ENCODE peak calls at places on chromosomes 1 and 21, in four cellular contexts. T, L, N and X are unnamed samples.

GRCh38 chr1:7401814-7402547 is 369.1 kb upstream of the VAMP3 start:
- DNase-seq in T (peak; percentile 34), L (no peak), N (peak; percentile 41), X (peak; percentile 63)

GRCh38 chr21:32457360-32457840 is 44.9 kb downstream of the EVA1C start:
- DNase-seq in N (peak; percentile 41), T (no peak), L (no peak), X (no peak)

GRCh38 chr1:3992103-3992556 is 92.1 kb upstream of the C1orf174 start:
- DNase-seq in N (no peak), T (no peak), L (peak; percentile 5), X (no peak)

GRCh38 chr1:59434336-59434735 is 137.4 kb downstream of the FGGY start:
- DNase-seq in L (no peak), N (no peak), T (no peak), X (no peak)

GRCh38 chr1:61104213-61104612 is 21.9 kb downstream of the NFIA start:
- DNase-seq in N (no peak), T (no peak), L (no peak), X (no peak)

GRCh38 chr1:206905295-206906164 is 8.3 kb downstream of the IL24 start:
- DNase-seq in N (no peak), T (no peak), L (no peak), X (no peak)

GRCh38 chr1:116558140-116558549 is 12.7 kb downstream of the CD58 start:
- DNase-seq in L (no peak), T (no peak), N (no peak), X (no peak)

GRCh38 chr1:4600615-4601460 is 53.6 kb upstream of the AJAP1 start:
- DNase-seq in T (no peak), L (no peak), N (no peak), X (no peak)

GRCh38 chr1:71031426-71031825 is 16.2 kb downstream of the PTGER3 start:
- DNase-seq in N (no peak), T (no peak), L (no peak), X (no peak)

GRCh38 chr1:15260418-15261154 is 13.6 kb downstream of the FHAD1 start:
- DNase-seq in L (no peak), N (peak; percentile 89), T (peak; percentile 24), X (peak; percentile 28)

GRCh38 chr1:102191723-102192122 is 195.0 kb upstream of the OLFM3 start:
- DNase-seq in L (peak; percentile 7), T (no peak), N (peak; percentile 45), X (peak; percentile 64)

GRCh38 chr1:102941364-102941947 is 166.9 kb downstream of the COL11A1 start:
- DNase-seq in L (no peak), T (no peak), N (no peak), X (no peak)

GRCh38 chr1:12383001-12383400 is 153.2 kb downstream of the VPS13D start:
- DNase-seq in L (no peak), T (no peak), N (no peak), X (no peak)

GRCh38 chr1:8825985-8826481 is 8.6 kb upstream of the RERE start:
- DNase-seq in L (no peak), T (no peak), N (no peak), X (no peak)

GRCh38 chr1:215600258-215600792 is 33.2 kb downstream of the KCTD3 start:
- DNase-seq in T (no peak), L (no peak), N (no peak), X (no peak)

GRCh38 chr1:165686971-165687433 is 11.4 kb downstream of the ALDH9A1 start:
- DNase-seq in L (no peak), T (no peak), N (no peak), X (no peak)

GRCh38 chr1:159925713-159926066 is 383 bp upstream of the TAGLN2 start:
- DNase-seq in T (peak; percentile 56), N (no peak), L (no peak), X (no peak)

GRCh38 chr1:226444901-226445300 is 37.0 kb upstream of the PARP1 start:
- DNase-seq in L (peak; percentile 83), N (no peak), T (no peak), X (no peak)

GRCh38 chr1:44636711-44637589 is 37.3 kb downstream of the TMEM53 start:
- DNase-seq in T (no peak), N (no peak), L (no peak), X (no peak)

GRCh38 chr1:11929849-11930248 is 3.6 kb upstream of the KIAA2013 start:
- DNase-seq in L (no peak), T (no peak), N (peak; percentile 62), X (no peak)

GRCh38 chr1:212228591-212229119 is 56.6 kb upstream of the PPP2R5A start:
- DNase-seq in N (peak; percentile 80), L (no peak), T (no peak), X (no peak)

GRCh38 chr1:16921391-16922185 is at the start of gene CROCC:
- DNase-seq in N (no peak), L (no peak), T (peak; percentile 88), X (peak; percentile 95)

GRCh38 chr1:49995734-49996133 is 28.0 kb downstream of the AGBL4 start:
- DNase-seq in L (no peak), T (no peak), N (peak; percentile 1), X (peak; percentile 8)

GRCh38 chr1:52055066-52055853 is at the start of gene TXNDC12:
- DNase-seq in L (peak; percentile 69), N (peak; percentile 95), T (peak; percentile 83), X (peak; percentile 95)

GRCh38 chr1:24049709-24050108 is 62.2 kb downstream of the MYOM3 start:
- DNase-seq in T (no peak), N (no peak), L (no peak), X (no peak)

GRCh38 chr1:207040181-207040533 is 7.6 kb upstream of the C1orf116 start:
- DNase-seq in L (no peak), T (no peak), N (no peak), X (no peak)

GRCh38 chr1:160058087-160058486 is 11.9 kb downstream of the KCNJ10 start:
- DNase-seq in T (no peak), L (no peak), N (no peak), X (no peak)

GRCh38 chr1:23701996-23702395 is 10.4 kb downstream of the RPL11 start:
- DNase-seq in N (no peak), T (no peak), L (no peak), X (no peak)

GRCh38 chr1:108573183-108573582 is 13.3 kb downstream of the EEIG2 start:
- DNase-seq in L (no peak), T (no peak), N (no peak), X (no peak)

GRCh38 chr1:184972281-184973055 is 1.8 kb downstream of the NIBAN1 start:
- DNase-seq in L (no peak), N (no peak), T (no peak), X (no peak)

GRCh38 chr1:35640380-35641232 is 720 bp downstream of the PSMB2 start:
- DNase-seq in T (no peak), N (no peak), L (no peak), X (no peak)

GRCh38 chr1:221166559-221167318 is 287.5 kb downstream of the HLX start:
- DNase-seq in L (peak; percentile 53), T (no peak), N (no peak), X (no peak)

GRCh38 chr1:51729824-51730284 is 113.0 kb downstream of the OSBPL9 start:
- DNase-seq in N (no peak), L (no peak), T (no peak), X (peak; percentile 38)

GRCh38 chr1:92040971-92041370 is 11.2 kb downstream of the EPHX4 start:
- DNase-seq in N (no peak), T (no peak), L (no peak), X (no peak)

GRCh38 chr21:32207096-32207716 is 71.6 kb downstream of the MIS18A start:
- DNase-seq in T (no peak), N (no peak), L (no peak), X (no peak)

GRCh38 chr1:58561635-58562034 is 15.1 kb upstream of the OMA1 start:
- DNase-seq in L (no peak), N (no peak), T (no peak), X (no peak)

GRCh38 chr1:59704721-59705120 is 110.0 kb upstream of the HOOK1 start:
- DNase-seq in L (no peak), N (no peak), T (no peak), X (no peak)

GRCh38 chr1:164155337-164155850 is 403.6 kb upstream of the PBX1 start:
- DNase-seq in N (no peak), T (no peak), L (no peak), X (no peak)
- TF ChIP-seq SUZ12 in N (no peak), T (no peak), L (no peak), X (no peak)

GRCh38 chr1:39902121-39902807 is 547 bp upstream of the MYCL start:
- DNase-seq in T (peak; percentile 93), N (peak; percentile 24), L (no peak), X (no peak)

GRCh38 chr1:39899611-39900538 is 1.8 kb downstream of the MYCL start:
- DNase-seq in N (no peak), T (no peak), L (no peak), X (no peak)

GRCh38 chr1:39900662-39901485 is 843 bp downstream of the MYCL start:
- DNase-seq in L (no peak), T (peak; percentile 67), N (no peak), X (no peak)

GRCh38 chr1:39898648-39899603 is 2.8 kb downstream of the MYCL start:
- DNase-seq in T (peak; percentile 83), L (no peak), N (peak; percentile 82), X (peak; percentile 94)

DNA sequence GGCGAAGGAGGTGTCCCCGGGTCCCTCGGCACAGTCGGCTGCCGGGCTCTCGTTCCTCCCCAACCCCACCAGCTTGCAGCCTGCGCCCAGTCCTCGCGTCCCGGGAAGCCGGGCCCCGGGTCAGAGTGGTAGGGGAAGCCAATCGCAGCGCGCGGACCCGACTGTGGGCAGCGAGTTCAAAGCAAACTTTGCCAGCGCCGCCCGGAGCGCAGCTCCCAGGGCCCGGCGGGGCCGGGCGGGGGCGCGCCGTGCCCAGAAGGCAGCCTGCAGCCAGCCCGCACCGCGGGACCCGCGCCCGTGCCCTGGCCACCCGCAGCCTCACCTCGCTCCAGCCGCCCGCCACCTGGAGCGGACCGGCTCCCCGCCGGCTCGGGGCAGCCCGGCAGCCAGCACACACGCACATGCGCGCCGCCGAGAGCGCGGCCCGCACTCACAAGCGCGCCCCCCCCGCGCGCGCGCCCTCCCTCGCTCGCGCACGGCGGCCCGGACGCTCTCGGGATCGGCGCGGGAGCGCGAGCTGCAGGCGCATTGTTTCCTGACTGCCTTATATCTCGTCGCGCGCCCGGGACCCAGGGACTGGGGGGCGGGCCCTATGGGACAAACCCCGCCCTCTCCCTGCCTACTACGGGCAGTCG is at the start of gene MYCL:
- DNase-seq in L (no peak), N (peak; percentile 64), T (peak; percentile 94), X (peak; percentile 82)
- TF ChIP-seq ZNF274 in L (no peak), N (no peak), T (no peak), X (no peak)

GRCh38 chr21:39269620-39270019 is 43.8 kb downstream of the BRWD1 start:
- DNase-seq in L (no peak), T (no peak), N (no peak), X (no peak)
- H3K36me3 ChIP-seq in L (no peaks in the 10 kb centered on the region), T (peaks cover 69% of the 10 kb centered on the region), N (peaks cover 7% of the 10 kb centered on the region), X (peaks cover 84% of the 10 kb centered on the region)

GRCh38 chr1:19456915-19457554 is 28.3 kb downstream of the CAPZB start:
- DNase-seq in N (no peak), T (no peak), L (no peak), X (no peak)
- TF ChIP-seq SUZ12 in N (no peak), T (no peak), L (no peak), X (no peak)

DNA sequence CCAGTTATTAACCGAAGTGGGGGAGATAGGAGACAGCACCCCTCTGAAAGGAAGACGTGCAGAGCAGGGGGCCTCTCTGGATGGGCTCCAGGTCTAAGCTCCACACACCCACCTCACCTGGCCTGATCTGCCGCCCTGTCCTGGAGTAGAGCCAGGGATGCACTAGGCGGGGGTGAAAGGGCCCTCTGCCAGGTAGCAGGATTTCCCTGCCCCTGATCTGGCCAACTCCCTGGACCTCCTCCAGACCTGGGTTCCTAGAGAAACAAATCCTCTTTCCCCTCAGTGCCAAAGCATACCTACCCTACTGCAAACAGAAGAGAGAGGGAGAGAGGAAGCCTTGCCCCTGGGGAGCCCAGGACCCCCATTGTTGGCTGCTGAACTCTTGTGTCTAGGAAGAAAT is 2.0 kb downstream of the CRABP2 start:
- DNase-seq in L (no peak), T (no peak), N (no peak), X (no peak)
- TF ChIP-seq ZNF274 in L (no peak), T (no peak), N (no peak), X (no peak)